ENCODE peak calls at places on chromosomes 7 and 10, in five cellular contexts. One of them, this sample, is unnamed.

GRCh38 chr10:48462482-48463020 is 142.3 kb downstream of the ARHGAP22 start:
- DNase-seq in RWPE1: no peak
- DNase-seq in cardiac muscle cell: no peak
- DNase-seq in brain microvascular endothelial cell: no peak
- DNase-seq in foreskin fibroblast: no peak
- DNase-seq in this sample: no peak

GRCh38 chr10:25501912-25502311 is 327.1 kb downstream of the GPR158 start:
- DNase-seq in brain microvascular endothelial cell: no peak
- DNase-seq in cardiac muscle cell: peak; percentile 34
- DNase-seq in foreskin fibroblast: no peak
- DNase-seq in RWPE1: no peak
- DNase-seq in this sample: no peak

GRCh38 chr7:27189560-27190283 is 4.7 kb upstream of the HOXA11 start:
- DNase-seq in brain microvascular endothelial cell: no peak
- DNase-seq in cardiac muscle cell: no peak
- DNase-seq in foreskin fibroblast: peak; percentile 60
- DNase-seq in RWPE1: no peak
- DNase-seq in this sample: no peak

GRCh38 chr10:36608251-36608650 is 517.1 kb upstream of the ANKRD30A start:
- DNase-seq in cardiac muscle cell: peak; percentile 62
- DNase-seq in foreskin fibroblast: peak; percentile 29
- DNase-seq in RWPE1: no peak
- DNase-seq in brain microvascular endothelial cell: peak; percentile 72
- DNase-seq in this sample: no peak

GRCh38 chr10:73586583-73586984 is 4.6 kb downstream of the USP54 start:
- DNase-seq in foreskin fibroblast: peak; percentile 82
- DNase-seq in RWPE1: no peak
- DNase-seq in brain microvascular endothelial cell: peak; percentile 73
- DNase-seq in cardiac muscle cell: peak; percentile 82
- DNase-seq in this sample: no peak

GRCh38 chr10:6786579-6787031 is 206.5 kb upstream of the PRKCQ start:
- DNase-seq in cardiac muscle cell: peak; percentile 62
- DNase-seq in foreskin fibroblast: peak; percentile 89
- DNase-seq in RWPE1: peak; percentile 35
- DNase-seq in brain microvascular endothelial cell: peak; percentile 51
- DNase-seq in this sample: no peak

GRCh38 chr7:26156454-26157365 is 4.7 kb downstream of the NFE2L3 start:
- DNase-seq in cardiac muscle cell: peak; percentile 94
- DNase-seq in RWPE1: peak; percentile 73
- DNase-seq in brain microvascular endothelial cell: peak; percentile 95
- DNase-seq in foreskin fibroblast: peak; percentile 92
- DNase-seq in this sample: no peak

GRCh38 chr10:93758911-93759410 is 1.2 kb downstream of the LGI1 start:
- DNase-seq in cardiac muscle cell: no peak
- DNase-seq in RWPE1: no peak
- DNase-seq in brain microvascular endothelial cell: no peak
- DNase-seq in foreskin fibroblast: peak; percentile 42
- DNase-seq in this sample: no peak

GRCh38 chr10:67697646-67698245 is 1.8 kb upstream of the CTNNA3 start:
- DNase-seq in brain microvascular endothelial cell: peak; percentile 39
- DNase-seq in foreskin fibroblast: peak; percentile 62
- DNase-seq in cardiac muscle cell: peak; percentile 73
- DNase-seq in RWPE1: peak; percentile 59
- DNase-seq in this sample: no peak

GRCh38 chr7:95960706-95961244 is 188.4 kb downstream of the DYNC1I1 start:
- DNase-seq in cardiac muscle cell: no peak
- DNase-seq in brain microvascular endothelial cell: no peak
- DNase-seq in RWPE1: no peak
- DNase-seq in foreskin fibroblast: no peak
- DNase-seq in this sample: no peak

GRCh38 chr10:88702848-88703597 is 3.0 kb upstream of the LIPK start:
- DNase-seq in cardiac muscle cell: peak; percentile 13
- DNase-seq in foreskin fibroblast: peak; percentile 46
- DNase-seq in RWPE1: peak; percentile 83
- DNase-seq in brain microvascular endothelial cell: no peak
- DNase-seq in this sample: no peak

GRCh38 chr10:42969909-42970308 is 107.0 kb upstream of the RET start:
- DNase-seq in RWPE1: no peak
- DNase-seq in cardiac muscle cell: no peak
- DNase-seq in foreskin fibroblast: no peak
- DNase-seq in brain microvascular endothelial cell: no peak
- DNase-seq in this sample: no peak

GRCh38 chr10:63573068-63573697 is 52.0 kb downstream of the REEP3 start:
- DNase-seq in brain microvascular endothelial cell: no peak
- DNase-seq in cardiac muscle cell: peak; percentile 65
- DNase-seq in RWPE1: no peak
- DNase-seq in foreskin fibroblast: peak; percentile 43
- DNase-seq in this sample: no peak

GRCh38 chr10:48595533-48595932 is 9.3 kb downstream of the ARHGAP22 start:
- DNase-seq in RWPE1: no peak
- DNase-seq in foreskin fibroblast: no peak
- DNase-seq in cardiac muscle cell: no peak
- DNase-seq in brain microvascular endothelial cell: no peak
- DNase-seq in this sample: no peak

GRCh38 chr10:24468281-24468751 is 255.4 kb downstream of the ARHGAP21 start:
- DNase-seq in RWPE1: no peak
- DNase-seq in foreskin fibroblast: no peak
- DNase-seq in cardiac muscle cell: no peak
- DNase-seq in brain microvascular endothelial cell: no peak
- DNase-seq in this sample: no peak

GRCh38 chr10:123582084-123582989 is 83.8 kb upstream of the GPR26 start:
- DNase-seq in brain microvascular endothelial cell: peak; percentile 65
- DNase-seq in RWPE1: peak; percentile 80
- DNase-seq in foreskin fibroblast: peak; percentile 77
- DNase-seq in cardiac muscle cell: peak; percentile 76
- DNase-seq in this sample: peak; percentile 84

GRCh38 chr10:3239066-3239919 is 66.7 kb upstream of the PITRM1 start:
- DNase-seq in foreskin fibroblast: peak; percentile 85
- DNase-seq in RWPE1: peak; percentile 64
- DNase-seq in cardiac muscle cell: peak; percentile 81
- DNase-seq in brain microvascular endothelial cell: peak; percentile 44
- DNase-seq in this sample: peak; percentile 80

DNA sequence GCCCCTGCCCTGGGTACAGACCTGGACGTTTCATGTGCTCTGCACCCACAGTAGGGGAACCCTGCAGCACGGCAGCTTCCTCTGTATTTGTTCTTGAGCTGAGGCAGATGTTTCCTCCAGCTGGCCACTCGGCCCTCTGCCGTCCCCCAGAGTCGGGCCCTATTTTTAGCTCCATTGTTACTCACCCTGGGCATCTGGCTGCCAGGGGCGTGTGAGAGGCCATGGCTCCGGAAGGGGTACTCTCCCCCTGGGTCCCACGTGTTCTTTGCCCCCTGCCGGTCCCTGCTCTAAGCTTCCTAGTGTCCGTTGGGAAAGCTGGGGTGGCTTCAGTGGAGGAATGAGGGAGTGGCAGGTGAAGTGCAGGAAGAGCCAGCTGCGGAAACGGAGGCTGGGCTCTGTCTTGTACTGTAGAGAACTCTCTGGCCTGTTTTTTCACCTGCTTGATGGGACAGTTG is 30.4 kb downstream of the PALD1 start:
- DNase-seq in RWPE1: no peak
- DNase-seq in cardiac muscle cell: peak; percentile 30
- DNase-seq in brain microvascular endothelial cell: no peak
- DNase-seq in foreskin fibroblast: peak; percentile 68
- DNase-seq in this sample: no peak
- TF ChIP-seq CTCF in RWPE1: no peak
- TF ChIP-seq CTCF in cardiac muscle cell: no peak
- TF ChIP-seq CTCF in brain microvascular endothelial cell: peak; percentile 27
- TF ChIP-seq CTCF in foreskin fibroblast: no peak
- TF ChIP-seq CTCF in this sample: no peak

GRCh38 chr10:15877836-15878576 is 17.7 kb upstream of the MINDY3 start:
- DNase-seq in foreskin fibroblast: no peak
- DNase-seq in cardiac muscle cell: no peak
- DNase-seq in brain microvascular endothelial cell: no peak
- DNase-seq in RWPE1: no peak
- DNase-seq in this sample: no peak

GRCh38 chr10:15881542-15881941 is 21.2 kb upstream of the MINDY3 start:
- DNase-seq in cardiac muscle cell: no peak
- DNase-seq in foreskin fibroblast: no peak
- DNase-seq in RWPE1: no peak
- DNase-seq in brain microvascular endothelial cell: no peak
- DNase-seq in this sample: no peak

GRCh38 chr10:15879663-15880062 is 19.4 kb upstream of the MINDY3 start:
- DNase-seq in cardiac muscle cell: no peak
- DNase-seq in foreskin fibroblast: no peak
- DNase-seq in RWPE1: no peak
- DNase-seq in brain microvascular endothelial cell: no peak
- DNase-seq in this sample: no peak

GRCh38 chr10:15884447-15884846 is 24.1 kb upstream of the MINDY3 start:
- DNase-seq in cardiac muscle cell: no peak
- DNase-seq in foreskin fibroblast: no peak
- DNase-seq in brain microvascular endothelial cell: no peak
- DNase-seq in RWPE1: no peak
- DNase-seq in this sample: no peak

DNA sequence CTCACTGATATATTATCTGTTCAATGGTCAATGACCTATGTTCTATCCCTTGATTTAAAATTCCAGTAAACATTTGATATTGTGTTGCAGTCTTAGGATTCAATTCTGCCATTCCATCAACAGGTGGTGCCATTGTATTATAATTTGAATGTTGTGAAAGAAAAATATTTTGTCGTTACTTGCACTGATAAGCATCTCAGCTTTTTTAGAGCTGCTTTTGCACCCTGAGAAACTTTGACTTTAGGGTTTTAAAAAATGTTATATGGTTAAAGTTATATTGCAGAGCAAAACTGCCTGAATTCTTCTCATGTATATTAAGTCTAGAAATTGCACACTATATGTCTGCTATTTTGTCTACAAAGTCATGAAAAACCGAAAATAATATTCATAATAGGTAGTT is 18.8 kb upstream of the MINDY3 start:
- DNase-seq in foreskin fibroblast: peak; percentile 59
- DNase-seq in brain microvascular endothelial cell: peak; percentile 27
- DNase-seq in cardiac muscle cell: peak; percentile 48
- DNase-seq in RWPE1: peak; percentile 48
- DNase-seq in this sample: no peak
- TF ChIP-seq CTCF in foreskin fibroblast: peak; percentile 54
- TF ChIP-seq CTCF in brain microvascular endothelial cell: peak; percentile 52
- TF ChIP-seq CTCF in cardiac muscle cell: peak; percentile 60
- TF ChIP-seq CTCF in RWPE1: peak; percentile 69
- TF ChIP-seq CTCF in this sample: peak; percentile 81

GRCh38 chr10:101062231-101063161 is 707 bp downstream of the KAZALD1 start:
- DNase-seq in RWPE1: no peak
- DNase-seq in brain microvascular endothelial cell: no peak
- DNase-seq in cardiac muscle cell: peak; percentile 59
- DNase-seq in foreskin fibroblast: peak; percentile 79
- DNase-seq in this sample: peak; percentile 82
- TF ChIP-seq CTCF in RWPE1: peak; percentile 73
- TF ChIP-seq CTCF in brain microvascular endothelial cell: peak; percentile 39
- TF ChIP-seq CTCF in cardiac muscle cell: peak; percentile 66
- TF ChIP-seq CTCF in foreskin fibroblast: peak; percentile 42
- TF ChIP-seq CTCF in this sample: peak; percentile 75

DNA sequence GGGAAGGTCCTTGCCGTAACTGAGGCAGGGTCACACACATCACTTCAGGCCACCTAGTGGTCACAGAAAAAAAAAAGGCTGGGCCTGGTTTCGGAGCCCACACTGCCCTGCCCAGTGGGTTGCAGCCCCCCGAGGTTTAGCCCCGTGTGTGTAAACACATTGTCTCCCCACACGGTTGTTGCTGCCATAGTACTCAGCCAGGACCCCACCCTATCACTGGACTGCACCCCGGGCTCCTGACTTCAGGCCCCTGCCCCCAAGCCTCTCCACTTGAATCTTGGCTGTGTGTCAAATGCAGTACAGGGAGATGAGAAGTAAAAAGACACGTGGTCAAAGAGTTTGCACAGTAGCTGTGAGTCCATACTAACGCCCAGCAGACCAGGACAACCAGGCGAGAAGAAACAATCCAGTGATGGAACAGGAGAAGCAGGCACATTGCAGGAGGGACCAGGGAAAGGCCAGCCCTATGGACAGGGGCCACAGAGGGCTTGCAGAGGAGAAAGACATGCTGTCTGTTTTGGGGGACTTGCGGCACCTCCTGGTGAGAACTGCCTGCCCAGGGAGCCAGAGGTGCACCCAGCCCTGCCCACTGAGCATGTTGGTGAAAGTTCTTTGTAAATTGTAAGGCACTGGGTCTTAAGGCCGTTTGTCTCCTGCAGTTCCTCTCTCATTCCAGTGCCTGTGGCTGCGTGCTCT is 91.3 kb upstream of the MACROH2A2 start:
- DNase-seq in brain microvascular endothelial cell: peak; percentile 21
- DNase-seq in foreskin fibroblast: no peak
- DNase-seq in RWPE1: no peak
- DNase-seq in cardiac muscle cell: peak; percentile 37
- DNase-seq in this sample: peak; percentile 54
- TF ChIP-seq CTCF in brain microvascular endothelial cell: peak; percentile 63
- TF ChIP-seq CTCF in foreskin fibroblast: peak; percentile 31
- TF ChIP-seq CTCF in RWPE1: peak; percentile 15
- TF ChIP-seq CTCF in cardiac muscle cell: peak; percentile 40
- TF ChIP-seq CTCF in this sample: peak; percentile 62